ENCODE peak calls at places on chromosomes 1 and 21, in nine cellular contexts. One of them, this sample, is unnamed.

GRCh38 chr1:11475718-11476117 is 3.2 kb upstream of the DISP3 start:
- DNase-seq in hepatic stellate cell: no peak
- DNase-seq in activated CD4-positive, alpha-beta T cell treated with anti-CD3 and anti-CD28 coated beads, Interleukin-2, amount 10 ng/mL, durations not matched to agents 7 days and 5 days: no peak
- DNase-seq in stimulated activated CD4-positive, alpha-beta T cell treated with anti-CD3 and anti-CD28 coated beads, Interleukin-12 subunit alpha, Interleukin-12 subunit beta, amount 100 ng/mL, for 4 hours: no peak
- DNase-seq in OCI-M1: no peak
- DNase-seq in progenitor cell of endocrine pancreas: no peak
- DNase-seq in NCI-H446 treated with DMSO at 0.1 percent for 48 hours: no peak
- DNase-seq in fibroblast of the conjunctiva: no peak
- DNase-seq in NCI-H748 treated with DMSO at 0.1 percent for 48 hours: no peak
- DNase-seq in this sample: no peak

GRCh38 chr1:228944991-228945390 is 209.7 kb downstream of the RHOU start:
- DNase-seq in hepatic stellate cell: no peak
- DNase-seq in activated CD4-positive, alpha-beta T cell treated with anti-CD3 and anti-CD28 coated beads, Interleukin-2, amount 10 ng/mL, durations not matched to agents 7 days and 5 days: no peak
- DNase-seq in stimulated activated CD4-positive, alpha-beta T cell treated with anti-CD3 and anti-CD28 coated beads, Interleukin-12 subunit alpha, Interleukin-12 subunit beta, amount 100 ng/mL, for 4 hours: no peak
- DNase-seq in OCI-M1: no peak
- DNase-seq in progenitor cell of endocrine pancreas: no peak
- DNase-seq in NCI-H446 treated with DMSO at 0.1 percent for 48 hours: no peak
- DNase-seq in fibroblast of the conjunctiva: no peak
- DNase-seq in NCI-H748 treated with DMSO at 0.1 percent for 48 hours: no peak
- DNase-seq in this sample: no peak

GRCh38 chr1:167482184-167482583 is 36.1 kb downstream of the CD247 start:
- DNase-seq in hepatic stellate cell: no peak
- DNase-seq in activated CD4-positive, alpha-beta T cell treated with anti-CD3 and anti-CD28 coated beads, Interleukin-2, amount 10 ng/mL, durations not matched to agents 7 days and 5 days: peak
- DNase-seq in stimulated activated CD4-positive, alpha-beta T cell treated with anti-CD3 and anti-CD28 coated beads, Interleukin-12 subunit alpha, Interleukin-12 subunit beta, amount 100 ng/mL, for 4 hours: peak
- DNase-seq in OCI-M1: no peak
- DNase-seq in progenitor cell of endocrine pancreas: no peak
- DNase-seq in NCI-H446 treated with DMSO at 0.1 percent for 48 hours: no peak
- DNase-seq in fibroblast of the conjunctiva: no peak
- DNase-seq in NCI-H748 treated with DMSO at 0.1 percent for 48 hours: no peak
- DNase-seq in this sample: no peak

GRCh38 chr1:185961664-185962063 is 227.5 kb downstream of the HMCN1 start:
- DNase-seq in hepatic stellate cell: no peak
- DNase-seq in activated CD4-positive, alpha-beta T cell treated with anti-CD3 and anti-CD28 coated beads, Interleukin-2, amount 10 ng/mL, durations not matched to agents 7 days and 5 days: no peak
- DNase-seq in stimulated activated CD4-positive, alpha-beta T cell treated with anti-CD3 and anti-CD28 coated beads, Interleukin-12 subunit alpha, Interleukin-12 subunit beta, amount 100 ng/mL, for 4 hours: no peak
- DNase-seq in OCI-M1: no peak
- DNase-seq in progenitor cell of endocrine pancreas: no peak
- DNase-seq in NCI-H446 treated with DMSO at 0.1 percent for 48 hours: no peak
- DNase-seq in fibroblast of the conjunctiva: no peak
- DNase-seq in NCI-H748 treated with DMSO at 0.1 percent for 48 hours: no peak
- DNase-seq in this sample: no peak

GRCh38 chr1:228882785-228883450 is 147.6 kb downstream of the RHOU start:
- DNase-seq in hepatic stellate cell: no peak
- DNase-seq in activated CD4-positive, alpha-beta T cell treated with anti-CD3 and anti-CD28 coated beads, Interleukin-2, amount 10 ng/mL, durations not matched to agents 7 days and 5 days: no peak
- DNase-seq in stimulated activated CD4-positive, alpha-beta T cell treated with anti-CD3 and anti-CD28 coated beads, Interleukin-12 subunit alpha, Interleukin-12 subunit beta, amount 100 ng/mL, for 4 hours: no peak
- DNase-seq in OCI-M1: no peak
- DNase-seq in progenitor cell of endocrine pancreas: no peak
- DNase-seq in NCI-H446 treated with DMSO at 0.1 percent for 48 hours: no peak
- DNase-seq in fibroblast of the conjunctiva: no peak
- DNase-seq in NCI-H748 treated with DMSO at 0.1 percent for 48 hours: no peak
- DNase-seq in this sample: no peak

GRCh38 chr1:26618561-26618960 is 77.3 kb upstream of the ARID1A start:
- DNase-seq in hepatic stellate cell: no peak
- DNase-seq in activated CD4-positive, alpha-beta T cell treated with anti-CD3 and anti-CD28 coated beads, Interleukin-2, amount 10 ng/mL, durations not matched to agents 7 days and 5 days: no peak
- DNase-seq in stimulated activated CD4-positive, alpha-beta T cell treated with anti-CD3 and anti-CD28 coated beads, Interleukin-12 subunit alpha, Interleukin-12 subunit beta, amount 100 ng/mL, for 4 hours: no peak
- DNase-seq in OCI-M1: peak
- DNase-seq in progenitor cell of endocrine pancreas: no peak
- DNase-seq in NCI-H446 treated with DMSO at 0.1 percent for 48 hours: no peak
- DNase-seq in fibroblast of the conjunctiva: no peak
- DNase-seq in NCI-H748 treated with DMSO at 0.1 percent for 48 hours: no peak
- DNase-seq in this sample: no peak

GRCh38 chr1:12052008-12052573 is 11.0 kb upstream of the TNFRSF8 start:
- DNase-seq in hepatic stellate cell: peak
- DNase-seq in activated CD4-positive, alpha-beta T cell treated with anti-CD3 and anti-CD28 coated beads, Interleukin-2, amount 10 ng/mL, durations not matched to agents 7 days and 5 days: no peak
- DNase-seq in stimulated activated CD4-positive, alpha-beta T cell treated with anti-CD3 and anti-CD28 coated beads, Interleukin-12 subunit alpha, Interleukin-12 subunit beta, amount 100 ng/mL, for 4 hours: no peak
- DNase-seq in OCI-M1: peak
- DNase-seq in progenitor cell of endocrine pancreas: no peak
- DNase-seq in NCI-H446 treated with DMSO at 0.1 percent for 48 hours: peak
- DNase-seq in fibroblast of the conjunctiva: peak
- DNase-seq in NCI-H748 treated with DMSO at 0.1 percent for 48 hours: no peak
- DNase-seq in this sample: no peak

GRCh38 chr21:39869141-39869818 is 2.0 kb downstream of the PCP4 start:
- DNase-seq in hepatic stellate cell: no peak
- DNase-seq in activated CD4-positive, alpha-beta T cell treated with anti-CD3 and anti-CD28 coated beads, Interleukin-2, amount 10 ng/mL, durations not matched to agents 7 days and 5 days: no peak
- DNase-seq in stimulated activated CD4-positive, alpha-beta T cell treated with anti-CD3 and anti-CD28 coated beads, Interleukin-12 subunit alpha, Interleukin-12 subunit beta, amount 100 ng/mL, for 4 hours: no peak
- DNase-seq in OCI-M1: no peak
- DNase-seq in progenitor cell of endocrine pancreas: no peak
- DNase-seq in NCI-H446 treated with DMSO at 0.1 percent for 48 hours: no peak
- DNase-seq in fibroblast of the conjunctiva: no peak
- DNase-seq in NCI-H748 treated with DMSO at 0.1 percent for 48 hours: no peak
- DNase-seq in this sample: no peak

GRCh38 chr1:7043232-7043549 is 257.9 kb downstream of the CAMTA1 start:
- DNase-seq in hepatic stellate cell: no peak
- DNase-seq in activated CD4-positive, alpha-beta T cell treated with anti-CD3 and anti-CD28 coated beads, Interleukin-2, amount 10 ng/mL, durations not matched to agents 7 days and 5 days: no peak
- DNase-seq in stimulated activated CD4-positive, alpha-beta T cell treated with anti-CD3 and anti-CD28 coated beads, Interleukin-12 subunit alpha, Interleukin-12 subunit beta, amount 100 ng/mL, for 4 hours: no peak
- DNase-seq in OCI-M1: no peak
- DNase-seq in progenitor cell of endocrine pancreas: no peak
- DNase-seq in NCI-H446 treated with DMSO at 0.1 percent for 48 hours: no peak
- DNase-seq in fibroblast of the conjunctiva: no peak
- DNase-seq in NCI-H748 treated with DMSO at 0.1 percent for 48 hours: no peak
- DNase-seq in this sample: no peak

GRCh38 chr1:7572654-7573152 is 198.4 kb upstream of the VAMP3 start:
- DNase-seq in hepatic stellate cell: no peak
- DNase-seq in activated CD4-positive, alpha-beta T cell treated with anti-CD3 and anti-CD28 coated beads, Interleukin-2, amount 10 ng/mL, durations not matched to agents 7 days and 5 days: no peak
- DNase-seq in stimulated activated CD4-positive, alpha-beta T cell treated with anti-CD3 and anti-CD28 coated beads, Interleukin-12 subunit alpha, Interleukin-12 subunit beta, amount 100 ng/mL, for 4 hours: no peak
- DNase-seq in OCI-M1: peak
- DNase-seq in progenitor cell of endocrine pancreas: no peak
- DNase-seq in NCI-H446 treated with DMSO at 0.1 percent for 48 hours: no peak
- DNase-seq in fibroblast of the conjunctiva: no peak
- DNase-seq in NCI-H748 treated with DMSO at 0.1 percent for 48 hours: no peak
- DNase-seq in this sample: no peak

GRCh38 chr21:40291560-40291959 is 424.3 kb downstream of the PCP4 start:
- DNase-seq in hepatic stellate cell: no peak
- DNase-seq in activated CD4-positive, alpha-beta T cell treated with anti-CD3 and anti-CD28 coated beads, Interleukin-2, amount 10 ng/mL, durations not matched to agents 7 days and 5 days: no peak
- DNase-seq in stimulated activated CD4-positive, alpha-beta T cell treated with anti-CD3 and anti-CD28 coated beads, Interleukin-12 subunit alpha, Interleukin-12 subunit beta, amount 100 ng/mL, for 4 hours: no peak
- DNase-seq in OCI-M1: no peak
- DNase-seq in progenitor cell of endocrine pancreas: no peak
- DNase-seq in NCI-H446 treated with DMSO at 0.1 percent for 48 hours: no peak
- DNase-seq in fibroblast of the conjunctiva: no peak
- DNase-seq in NCI-H748 treated with DMSO at 0.1 percent for 48 hours: no peak
- DNase-seq in this sample: no peak

GRCh38 chr1:183306317-183307042 is 111.7 kb downstream of the NMNAT2 start:
- DNase-seq in hepatic stellate cell: no peak
- DNase-seq in activated CD4-positive, alpha-beta T cell treated with anti-CD3 and anti-CD28 coated beads, Interleukin-2, amount 10 ng/mL, durations not matched to agents 7 days and 5 days: no peak
- DNase-seq in stimulated activated CD4-positive, alpha-beta T cell treated with anti-CD3 and anti-CD28 coated beads, Interleukin-12 subunit alpha, Interleukin-12 subunit beta, amount 100 ng/mL, for 4 hours: no peak
- DNase-seq in OCI-M1: no peak
- DNase-seq in progenitor cell of endocrine pancreas: no peak
- DNase-seq in NCI-H446 treated with DMSO at 0.1 percent for 48 hours: no peak
- DNase-seq in fibroblast of the conjunctiva: no peak
- DNase-seq in NCI-H748 treated with DMSO at 0.1 percent for 48 hours: no peak
- DNase-seq in this sample: no peak

GRCh38 chr1:204685236-204686006 is at the start of gene LRRN2:
- DNase-seq in hepatic stellate cell: no peak
- DNase-seq in activated CD4-positive, alpha-beta T cell treated with anti-CD3 and anti-CD28 coated beads, Interleukin-2, amount 10 ng/mL, durations not matched to agents 7 days and 5 days: no peak
- DNase-seq in stimulated activated CD4-positive, alpha-beta T cell treated with anti-CD3 and anti-CD28 coated beads, Interleukin-12 subunit alpha, Interleukin-12 subunit beta, amount 100 ng/mL, for 4 hours: no peak
- DNase-seq in OCI-M1: no peak
- DNase-seq in progenitor cell of endocrine pancreas: peak
- DNase-seq in NCI-H446 treated with DMSO at 0.1 percent for 48 hours: peak
- DNase-seq in fibroblast of the conjunctiva: no peak
- DNase-seq in NCI-H748 treated with DMSO at 0.1 percent for 48 hours: no peak
- DNase-seq in this sample: no peak

GRCh38 chr1:221328371-221328770 is 413.5 kb downstream of the DUSP10 start:
- DNase-seq in hepatic stellate cell: no peak
- DNase-seq in activated CD4-positive, alpha-beta T cell treated with anti-CD3 and anti-CD28 coated beads, Interleukin-2, amount 10 ng/mL, durations not matched to agents 7 days and 5 days: no peak
- DNase-seq in stimulated activated CD4-positive, alpha-beta T cell treated with anti-CD3 and anti-CD28 coated beads, Interleukin-12 subunit alpha, Interleukin-12 subunit beta, amount 100 ng/mL, for 4 hours: no peak
- DNase-seq in OCI-M1: no peak
- DNase-seq in progenitor cell of endocrine pancreas: no peak
- DNase-seq in NCI-H446 treated with DMSO at 0.1 percent for 48 hours: no peak
- DNase-seq in fibroblast of the conjunctiva: no peak
- DNase-seq in NCI-H748 treated with DMSO at 0.1 percent for 48 hours: no peak
- DNase-seq in this sample: no peak

GRCh38 chr1:58764294-58764978 is 19.4 kb downstream of the JUN start:
- DNase-seq in hepatic stellate cell: peak
- DNase-seq in activated CD4-positive, alpha-beta T cell treated with anti-CD3 and anti-CD28 coated beads, Interleukin-2, amount 10 ng/mL, durations not matched to agents 7 days and 5 days: no peak
- DNase-seq in stimulated activated CD4-positive, alpha-beta T cell treated with anti-CD3 and anti-CD28 coated beads, Interleukin-12 subunit alpha, Interleukin-12 subunit beta, amount 100 ng/mL, for 4 hours: no peak
- DNase-seq in OCI-M1: no peak
- DNase-seq in progenitor cell of endocrine pancreas: no peak
- DNase-seq in NCI-H446 treated with DMSO at 0.1 percent for 48 hours: no peak
- DNase-seq in fibroblast of the conjunctiva: no peak
- DNase-seq in NCI-H748 treated with DMSO at 0.1 percent for 48 hours: no peak
- DNase-seq in this sample: no peak

GRCh38 chr1:230768903-230769570 is 21.8 kb downstream of the CAPN9 start:
- DNase-seq in hepatic stellate cell: peak
- DNase-seq in activated CD4-positive, alpha-beta T cell treated with anti-CD3 and anti-CD28 coated beads, Interleukin-2, amount 10 ng/mL, durations not matched to agents 7 days and 5 days: no peak
- DNase-seq in stimulated activated CD4-positive, alpha-beta T cell treated with anti-CD3 and anti-CD28 coated beads, Interleukin-12 subunit alpha, Interleukin-12 subunit beta, amount 100 ng/mL, for 4 hours: no peak
- DNase-seq in OCI-M1: no peak
- DNase-seq in progenitor cell of endocrine pancreas: no peak
- DNase-seq in NCI-H446 treated with DMSO at 0.1 percent for 48 hours: no peak
- DNase-seq in fibroblast of the conjunctiva: no peak
- DNase-seq in NCI-H748 treated with DMSO at 0.1 percent for 48 hours: no peak
- DNase-seq in this sample: no peak

GRCh38 chr1:93845554-93846150 is 33.4 kb downstream of the DNTTIP2 start:
- DNase-seq in hepatic stellate cell: peak
- DNase-seq in activated CD4-positive, alpha-beta T cell treated with anti-CD3 and anti-CD28 coated beads, Interleukin-2, amount 10 ng/mL, durations not matched to agents 7 days and 5 days: peak
- DNase-seq in stimulated activated CD4-positive, alpha-beta T cell treated with anti-CD3 and anti-CD28 coated beads, Interleukin-12 subunit alpha, Interleukin-12 subunit beta, amount 100 ng/mL, for 4 hours: no peak
- DNase-seq in OCI-M1: no peak
- DNase-seq in progenitor cell of endocrine pancreas: no peak
- DNase-seq in NCI-H446 treated with DMSO at 0.1 percent for 48 hours: peak
- DNase-seq in fibroblast of the conjunctiva: peak
- DNase-seq in NCI-H748 treated with DMSO at 0.1 percent for 48 hours: no peak
- DNase-seq in this sample: no peak

GRCh38 chr1:212487774-212488435 is 55.2 kb downstream of the NENF start:
- DNase-seq in hepatic stellate cell: no peak
- DNase-seq in activated CD4-positive, alpha-beta T cell treated with anti-CD3 and anti-CD28 coated beads, Interleukin-2, amount 10 ng/mL, durations not matched to agents 7 days and 5 days: no peak
- DNase-seq in stimulated activated CD4-positive, alpha-beta T cell treated with anti-CD3 and anti-CD28 coated beads, Interleukin-12 subunit alpha, Interleukin-12 subunit beta, amount 100 ng/mL, for 4 hours: no peak
- DNase-seq in OCI-M1: no peak
- DNase-seq in progenitor cell of endocrine pancreas: no peak
- DNase-seq in NCI-H446 treated with DMSO at 0.1 percent for 48 hours: no peak
- DNase-seq in fibroblast of the conjunctiva: no peak
- DNase-seq in NCI-H748 treated with DMSO at 0.1 percent for 48 hours: no peak
- DNase-seq in this sample: no peak

GRCh38 chr1:47760248-47760629 is 236.9 kb downstream of the TRABD2B start:
- DNase-seq in hepatic stellate cell: no peak
- DNase-seq in activated CD4-positive, alpha-beta T cell treated with anti-CD3 and anti-CD28 coated beads, Interleukin-2, amount 10 ng/mL, durations not matched to agents 7 days and 5 days: no peak
- DNase-seq in stimulated activated CD4-positive, alpha-beta T cell treated with anti-CD3 and anti-CD28 coated beads, Interleukin-12 subunit alpha, Interleukin-12 subunit beta, amount 100 ng/mL, for 4 hours: no peak
- DNase-seq in OCI-M1: no peak
- DNase-seq in progenitor cell of endocrine pancreas: no peak
- DNase-seq in NCI-H446 treated with DMSO at 0.1 percent for 48 hours: no peak
- DNase-seq in fibroblast of the conjunctiva: no peak
- DNase-seq in NCI-H748 treated with DMSO at 0.1 percent for 48 hours: no peak
- DNase-seq in this sample: no peak

GRCh38 chr1:172338295-172338735 is 82.2 kb upstream of the C1orf105 start:
- DNase-seq in hepatic stellate cell: no peak
- DNase-seq in activated CD4-positive, alpha-beta T cell treated with anti-CD3 and anti-CD28 coated beads, Interleukin-2, amount 10 ng/mL, durations not matched to agents 7 days and 5 days: no peak
- DNase-seq in stimulated activated CD4-positive, alpha-beta T cell treated with anti-CD3 and anti-CD28 coated beads, Interleukin-12 subunit alpha, Interleukin-12 subunit beta, amount 100 ng/mL, for 4 hours: peak
- DNase-seq in OCI-M1: no peak
- DNase-seq in progenitor cell of endocrine pancreas: no peak
- DNase-seq in NCI-H446 treated with DMSO at 0.1 percent for 48 hours: no peak
- DNase-seq in fibroblast of the conjunctiva: no peak
- DNase-seq in NCI-H748 treated with DMSO at 0.1 percent for 48 hours: no peak
- DNase-seq in this sample: no peak

GRCh38 chr21:44059710-44060109 is 47.5 kb upstream of the PWP2 start:
- DNase-seq in hepatic stellate cell: no peak
- DNase-seq in activated CD4-positive, alpha-beta T cell treated with anti-CD3 and anti-CD28 coated beads, Interleukin-2, amount 10 ng/mL, durations not matched to agents 7 days and 5 days: no peak
- DNase-seq in stimulated activated CD4-positive, alpha-beta T cell treated with anti-CD3 and anti-CD28 coated beads, Interleukin-12 subunit alpha, Interleukin-12 subunit beta, amount 100 ng/mL, for 4 hours: no peak
- DNase-seq in OCI-M1: no peak
- DNase-seq in progenitor cell of endocrine pancreas: no peak
- DNase-seq in NCI-H446 treated with DMSO at 0.1 percent for 48 hours: no peak
- DNase-seq in fibroblast of the conjunctiva: no peak
- DNase-seq in NCI-H748 treated with DMSO at 0.1 percent for 48 hours: no peak
- DNase-seq in this sample: no peak

GRCh38 chr1:175742790-175743459 is 470 bp downstream of the TNR start:
- DNase-seq in hepatic stellate cell: peak
- DNase-seq in activated CD4-positive, alpha-beta T cell treated with anti-CD3 and anti-CD28 coated beads, Interleukin-2, amount 10 ng/mL, durations not matched to agents 7 days and 5 days: no peak
- DNase-seq in stimulated activated CD4-positive, alpha-beta T cell treated with anti-CD3 and anti-CD28 coated beads, Interleukin-12 subunit alpha, Interleukin-12 subunit beta, amount 100 ng/mL, for 4 hours: no peak
- DNase-seq in OCI-M1: peak
- DNase-seq in progenitor cell of endocrine pancreas: peak
- DNase-seq in NCI-H446 treated with DMSO at 0.1 percent for 48 hours: no peak
- DNase-seq in fibroblast of the conjunctiva: no peak
- DNase-seq in NCI-H748 treated with DMSO at 0.1 percent for 48 hours: peak
- DNase-seq in this sample: peak

GRCh38 chr1:159999204-159999603 is 32.6 kb downstream of the PIGM start:
- DNase-seq in hepatic stellate cell: no peak
- DNase-seq in activated CD4-positive, alpha-beta T cell treated with anti-CD3 and anti-CD28 coated beads, Interleukin-2, amount 10 ng/mL, durations not matched to agents 7 days and 5 days: no peak
- DNase-seq in stimulated activated CD4-positive, alpha-beta T cell treated with anti-CD3 and anti-CD28 coated beads, Interleukin-12 subunit alpha, Interleukin-12 subunit beta, amount 100 ng/mL, for 4 hours: no peak
- DNase-seq in OCI-M1: no peak
- DNase-seq in progenitor cell of endocrine pancreas: no peak
- DNase-seq in NCI-H446 treated with DMSO at 0.1 percent for 48 hours: no peak
- DNase-seq in fibroblast of the conjunctiva: no peak
- DNase-seq in NCI-H748 treated with DMSO at 0.1 percent for 48 hours: no peak
- DNase-seq in this sample: no peak

GRCh38 chr1:202305168-202305567 is 36.6 kb downstream of the UBE2T start:
- DNase-seq in hepatic stellate cell: no peak
- DNase-seq in activated CD4-positive, alpha-beta T cell treated with anti-CD3 and anti-CD28 coated beads, Interleukin-2, amount 10 ng/mL, durations not matched to agents 7 days and 5 days: no peak
- DNase-seq in stimulated activated CD4-positive, alpha-beta T cell treated with anti-CD3 and anti-CD28 coated beads, Interleukin-12 subunit alpha, Interleukin-12 subunit beta, amount 100 ng/mL, for 4 hours: no peak
- DNase-seq in OCI-M1: no peak
- DNase-seq in progenitor cell of endocrine pancreas: no peak
- DNase-seq in NCI-H446 treated with DMSO at 0.1 percent for 48 hours: no peak
- DNase-seq in fibroblast of the conjunctiva: no peak
- DNase-seq in NCI-H748 treated with DMSO at 0.1 percent for 48 hours: no peak
- DNase-seq in this sample: no peak

GRCh38 chr1:231011360-231011759 is 28.7 kb downstream of the FAM89A start:
- DNase-seq in hepatic stellate cell: no peak
- DNase-seq in activated CD4-positive, alpha-beta T cell treated with anti-CD3 and anti-CD28 coated beads, Interleukin-2, amount 10 ng/mL, durations not matched to agents 7 days and 5 days: no peak
- DNase-seq in stimulated activated CD4-positive, alpha-beta T cell treated with anti-CD3 and anti-CD28 coated beads, Interleukin-12 subunit alpha, Interleukin-12 subunit beta, amount 100 ng/mL, for 4 hours: no peak
- DNase-seq in OCI-M1: no peak
- DNase-seq in progenitor cell of endocrine pancreas: no peak
- DNase-seq in NCI-H446 treated with DMSO at 0.1 percent for 48 hours: no peak
- DNase-seq in fibroblast of the conjunctiva: no peak
- DNase-seq in NCI-H748 treated with DMSO at 0.1 percent for 48 hours: no peak
- DNase-seq in this sample: no peak

GRCh38 chr1:181324797-181325616 is 158.3 kb upstream of the CACNA1E start:
- DNase-seq in hepatic stellate cell: no peak
- DNase-seq in activated CD4-positive, alpha-beta T cell treated with anti-CD3 and anti-CD28 coated beads, Interleukin-2, amount 10 ng/mL, durations not matched to agents 7 days and 5 days: no peak
- DNase-seq in stimulated activated CD4-positive, alpha-beta T cell treated with anti-CD3 and anti-CD28 coated beads, Interleukin-12 subunit alpha, Interleukin-12 subunit beta, amount 100 ng/mL, for 4 hours: peak
- DNase-seq in OCI-M1: no peak
- DNase-seq in progenitor cell of endocrine pancreas: no peak
- DNase-seq in NCI-H446 treated with DMSO at 0.1 percent for 48 hours: no peak
- DNase-seq in fibroblast of the conjunctiva: no peak
- DNase-seq in NCI-H748 treated with DMSO at 0.1 percent for 48 hours: no peak
- DNase-seq in this sample: no peak

GRCh38 chr1:161816201-161816600 is 50.1 kb downstream of the ATF6 start:
- DNase-seq in hepatic stellate cell: no peak
- DNase-seq in activated CD4-positive, alpha-beta T cell treated with anti-CD3 and anti-CD28 coated beads, Interleukin-2, amount 10 ng/mL, durations not matched to agents 7 days and 5 days: no peak
- DNase-seq in stimulated activated CD4-positive, alpha-beta T cell treated with anti-CD3 and anti-CD28 coated beads, Interleukin-12 subunit alpha, Interleukin-12 subunit beta, amount 100 ng/mL, for 4 hours: no peak
- DNase-seq in OCI-M1: no peak
- DNase-seq in progenitor cell of endocrine pancreas: no peak
- DNase-seq in NCI-H446 treated with DMSO at 0.1 percent for 48 hours: no peak
- DNase-seq in fibroblast of the conjunctiva: peak
- DNase-seq in NCI-H748 treated with DMSO at 0.1 percent for 48 hours: no peak
- DNase-seq in this sample: no peak

GRCh38 chr1:209770636-209771415 is 13.5 kb downstream of the C1orf74 start:
- DNase-seq in hepatic stellate cell: no peak
- DNase-seq in activated CD4-positive, alpha-beta T cell treated with anti-CD3 and anti-CD28 coated beads, Interleukin-2, amount 10 ng/mL, durations not matched to agents 7 days and 5 days: no peak
- DNase-seq in stimulated activated CD4-positive, alpha-beta T cell treated with anti-CD3 and anti-CD28 coated beads, Interleukin-12 subunit alpha, Interleukin-12 subunit beta, amount 100 ng/mL, for 4 hours: no peak
- DNase-seq in OCI-M1: no peak
- DNase-seq in progenitor cell of endocrine pancreas: no peak
- DNase-seq in NCI-H446 treated with DMSO at 0.1 percent for 48 hours: no peak
- DNase-seq in fibroblast of the conjunctiva: no peak
- DNase-seq in NCI-H748 treated with DMSO at 0.1 percent for 48 hours: no peak
- DNase-seq in this sample: no peak

GRCh38 chr1:44642255-44642654 is 32.0 kb downstream of the TMEM53 start:
- DNase-seq in hepatic stellate cell: no peak
- DNase-seq in activated CD4-positive, alpha-beta T cell treated with anti-CD3 and anti-CD28 coated beads, Interleukin-2, amount 10 ng/mL, durations not matched to agents 7 days and 5 days: no peak
- DNase-seq in stimulated activated CD4-positive, alpha-beta T cell treated with anti-CD3 and anti-CD28 coated beads, Interleukin-12 subunit alpha, Interleukin-12 subunit beta, amount 100 ng/mL, for 4 hours: no peak
- DNase-seq in OCI-M1: no peak
- DNase-seq in progenitor cell of endocrine pancreas: no peak
- DNase-seq in NCI-H446 treated with DMSO at 0.1 percent for 48 hours: no peak
- DNase-seq in fibroblast of the conjunctiva: no peak
- DNase-seq in NCI-H748 treated with DMSO at 0.1 percent for 48 hours: no peak
- DNase-seq in this sample: no peak